ENCODE peak calls at places on chromosomes 3 and 15, in four cellular contexts. E, Y, X and H are unnamed samples.
A peak's percentile ranks its signal among the peaks of the same experiment; 100 is the strongest.

GRCh38 chr15:81229596-81229995 is 32.9 kb downstream of the IL16 start:
- DNase-seq in Y (no peak), X (no peak), E (no peak), H (no peak)

GRCh38 chr3:188264231-188265213 is 110.6 kb downstream of the LPP start:
- DNase-seq in X (no peak), Y (no peak), E (no peak), H (no peak)

GRCh38 chr3:13512451-13512850 is 32.3 kb downstream of the HDAC11 start:
- DNase-seq in E (no peak), X (no peak), Y (no peak), H (no peak)

GRCh38 chr3:55708242-55708641 is 221.1 kb upstream of the WNT5A start:
- DNase-seq in E (no peak), X (no peak), Y (no peak), H (no peak)

GRCh38 chr3:94414412-94414811 is 351.6 kb downstream of the NSUN3 start:
- DNase-seq in X (no peak), Y (no peak), E (no peak), H (no peak)

GRCh38 chr3:53668872-53669271 is 174.5 kb downstream of the CACNA1D start:
- DNase-seq in X (no peak), E (peak; percentile 45), Y (no peak), H (no peak)

GRCh38 chr3:62406945-62407344 is 33.6 kb upstream of the FEZF2 start:
- DNase-seq in X (no peak), E (no peak), Y (no peak), H (no peak)

GRCh38 chr3:119258915-119259314 is 18.2 kb upstream of the B4GALT4 start:
- DNase-seq in Y (no peak), X (no peak), E (no peak), H (no peak)

GRCh38 chr3:183149915-183150825 is 12.4 kb downstream of the LAMP3 start:
- DNase-seq in E (no peak), X (no peak), Y (no peak), H (no peak)

GRCh38 chr15:48395532-48396011 is 64.3 kb downstream of the DUT start:
- DNase-seq in E (no peak), Y (no peak), X (no peak), H (no peak)

GRCh38 chr15:27087651-27088583 is 116.9 kb downstream of the GABRG3 start:
- DNase-seq in E (peak; percentile 86), Y (no peak), X (no peak), H (no peak)

GRCh38 chr15:27089233-27089586 is 118.2 kb downstream of the GABRG3 start:
- DNase-seq in X (no peak), E (peak; percentile 53), Y (no peak), H (no peak)

GRCh38 chr15:27089676-27090075 is 118.7 kb downstream of the GABRG3 start:
- DNase-seq in Y (no peak), X (no peak), E (no peak), H (no peak)

GRCh38 chr15:27086800-27087199 is 115.8 kb downstream of the GABRG3 start:
- DNase-seq in X (no peak), E (peak; percentile 89), Y (no peak), H (no peak)

DNA sequence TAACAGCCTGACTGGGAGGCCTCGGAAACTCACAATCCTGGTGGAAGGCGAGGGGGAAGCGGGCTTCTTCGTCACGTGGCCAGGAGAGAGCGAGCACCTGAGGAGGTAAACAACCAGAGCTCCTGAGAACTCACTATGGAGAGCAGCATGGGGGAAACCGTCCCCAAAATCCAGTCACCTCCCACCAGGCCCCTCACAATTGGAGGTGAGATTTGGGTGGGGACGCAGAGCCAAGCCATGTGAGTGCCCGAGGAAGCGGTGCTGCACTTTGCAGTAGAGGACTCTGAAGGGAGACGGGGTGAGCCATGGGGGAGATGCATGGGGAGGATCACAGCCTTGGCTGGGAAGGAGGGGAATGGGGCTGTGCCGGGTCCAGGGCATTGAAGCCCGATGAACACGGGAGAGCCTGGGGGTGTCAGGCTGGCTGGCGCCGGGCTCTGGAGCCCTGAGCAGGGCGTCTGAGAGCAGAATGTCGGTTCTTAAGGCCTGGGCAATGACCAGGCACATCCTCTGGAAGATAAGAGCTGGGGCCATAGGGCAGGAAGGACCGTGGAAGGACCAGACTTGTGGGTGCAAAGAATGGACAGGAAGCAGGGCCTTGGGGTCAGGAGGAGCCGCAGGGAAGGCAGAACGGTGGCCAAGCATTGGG is 117.7 kb downstream of the GABRG3 start:
- DNase-seq in X (no peak), Y (no peak), E (no peak), H (no peak)
- H3K9me3 ChIP-seq in X (no peaks in the 10 kb centered on the region), Y (no peaks in the 10 kb centered on the region), E (no peaks in the 10 kb centered on the region), H (peaks cover 8% of the 10 kb centered on the region)

DNA sequence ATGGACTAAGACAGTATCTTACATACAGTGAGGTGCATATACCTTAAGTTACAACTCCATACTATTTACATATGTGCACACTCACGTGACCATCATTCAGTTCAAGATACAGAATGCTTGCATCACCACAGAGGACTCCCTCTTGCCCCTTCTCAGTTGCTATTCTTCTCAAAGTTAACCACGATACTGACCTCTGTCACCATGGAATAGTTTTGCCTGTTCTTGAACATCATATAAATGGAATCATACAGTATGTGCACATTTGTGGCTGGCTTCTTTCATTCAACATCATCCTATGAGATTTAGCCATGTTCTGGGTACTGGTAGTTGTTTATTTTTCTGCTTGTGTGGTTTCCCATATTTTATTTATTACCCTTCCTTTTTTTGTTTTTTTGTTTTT is 10.4 kb upstream of the ZSCAN2 start:
- DNase-seq in E (no peak), X (no peak), Y (no peak), H (no peak)
- H3K9me3 ChIP-seq in E (no peaks in the 10 kb centered on the region), X (no peaks in the 10 kb centered on the region), Y (no peaks in the 10 kb centered on the region), H (no peaks in the 10 kb centered on the region)

GRCh38 chr3:129917423-129918007 is 24.0 kb upstream of the TMCC1 start:
- DNase-seq in E (no peak), Y (no peak), X (no peak), H (no peak)

GRCh38 chr3:129919806-129920205 is 26.3 kb upstream of the TMCC1 start:
- DNase-seq in E (no peak), X (no peak), Y (no peak), H (no peak)

GRCh38 chr3:129913618-129914017 is 20.1 kb upstream of the TMCC1 start:
- DNase-seq in X (no peak), Y (no peak), E (no peak), H (no peak)

GRCh38 chr3:129918461-129918860 is 24.9 kb upstream of the TMCC1 start:
- DNase-seq in Y (no peak), X (no peak), E (no peak), H (no peak)

GRCh38 chr3:129919357-129919756 is 25.8 kb upstream of the TMCC1 start:
- DNase-seq in X (no peak), Y (no peak), E (no peak), H (no peak)
- H3K9me3 ChIP-seq in X (peaks cover 31% of the 10 kb centered on the region), Y (peaks cover 31% of the 10 kb centered on the region), E (no peaks in the 10 kb centered on the region), H (peaks cover 9% of the 10 kb centered on the region)

DNA sequence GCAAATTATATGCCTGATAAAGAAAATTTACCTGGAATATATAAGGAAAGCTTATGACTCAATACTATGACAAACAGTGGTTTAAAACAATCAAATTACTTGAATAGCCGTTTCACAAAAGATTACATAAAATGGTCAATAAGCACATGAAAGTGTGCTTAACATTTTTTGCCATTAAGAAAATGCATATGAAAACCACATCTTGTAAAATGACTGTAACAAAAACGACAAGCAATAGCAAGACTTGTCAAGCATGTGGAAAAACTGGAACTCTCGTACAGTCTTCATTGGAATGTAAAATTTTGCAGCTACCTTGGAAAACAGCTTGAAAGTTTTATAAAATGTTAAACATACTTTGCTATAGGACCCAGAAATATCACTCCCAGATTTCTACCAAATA is 1110.3 kb downstream of the NAALADL2 start:
- DNase-seq in E (no peak), X (no peak), Y (no peak), H (no peak)
- H3K9me3 ChIP-seq in E (no peaks in the 10 kb centered on the region), X (peaks cover 3% of the 10 kb centered on the region), Y (peaks cover 9% of the 10 kb centered on the region), H (no peaks in the 10 kb centered on the region)

DNA sequence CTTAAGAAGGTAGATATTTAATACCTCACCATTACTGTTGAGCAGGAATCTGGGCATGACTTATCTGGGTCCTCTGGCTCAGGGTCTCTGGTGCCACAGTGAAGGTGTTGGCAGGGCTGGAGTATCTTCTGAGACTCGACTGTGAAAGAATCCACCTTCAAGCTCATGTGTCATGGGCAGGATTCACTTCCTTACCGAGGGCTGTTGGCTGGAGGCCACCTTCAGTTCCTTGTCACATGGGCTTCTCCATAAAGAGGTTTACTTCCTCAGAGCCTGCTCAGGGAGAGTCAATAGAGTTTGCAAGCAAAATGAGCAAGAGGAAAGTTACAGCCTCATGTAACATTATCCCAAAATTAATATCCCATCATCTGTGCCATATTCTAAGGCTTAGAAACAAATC is 459.5 kb downstream of the NR2F2 start:
- DNase-seq in X (no peak), E (peak; percentile 64), Y (no peak), H (no peak)
- H3K9me3 ChIP-seq in X (no peaks in the 10 kb centered on the region), E (no peaks in the 10 kb centered on the region), Y (no peaks in the 10 kb centered on the region), H (no peaks in the 10 kb centered on the region)